ENCODE peak calls at places on chromosomes 4 and X, in four cellular contexts. V is NT2/D1, Q is GM12878, A is HEK293T. M is an unnamed sample.

GRCh38 chr4:26368685-26369084 is 47.9 kb downstream of the RBPJ start:
- DNase-seq in V (no peak), Q (no peak), A (no peak), M (no peak)

GRCh38 chr4:121256346-121256745 is 92.2 kb upstream of the TNIP3 start:
- DNase-seq in V (no peak), Q (peak; percentile 77), A (no peak), M (no peak)

GRCh38 chr4:110626532-110627153 is 3.8 kb upstream of the PITX2 start:
- DNase-seq in V (no peak), Q (no peak), A (no peak), M (no peak)

GRCh38 chr4:163697121-163697520 is 202.6 kb downstream of the TMA16 start:
- DNase-seq in V (no peak), Q (no peak), A (no peak), M (no peak)

GRCh38 chr4:152860057-152860456 is 76.1 kb upstream of the FHDC1 start:
- DNase-seq in V (no peak), Q (no peak), A (no peak), M (no peak)

GRCh38 chr4:140829825-140830224 is 73.6 kb upstream of the TBC1D9 start:
- DNase-seq in V (no peak), Q (peak; percentile 55), A (no peak), M (no peak)

GRCh38 chrX:68462653-68463052 is 29.4 kb upstream of the OPHN1 start:
- DNase-seq in V (peak; percentile 23), Q (no peak), A (no peak), M (no peak)

GRCh38 chr4:2469192-2469984 is 482 bp downstream of the RNF4 start:
- DNase-seq in V (no peak), Q (no peak), A (peak; percentile 60), M (no peak)

GRCh38 chr4:4667643-4668081 is 125.8 kb upstream of the STX18 start:
- DNase-seq in V (peak; percentile 48), Q (no peak), A (no peak), M (no peak)

GRCh38 chr4:139593091-139593564 is 37.1 kb upstream of the SETD7 start:
- DNase-seq in V (no peak), Q (no peak), A (peak; percentile 60), M (peak; percentile 45)

GRCh38 chr4:51930557-51930956 is 87.6 kb downstream of the DCUN1D4 start:
- DNase-seq in V (no peak), Q (no peak), A (no peak), M (no peak)

DNA sequence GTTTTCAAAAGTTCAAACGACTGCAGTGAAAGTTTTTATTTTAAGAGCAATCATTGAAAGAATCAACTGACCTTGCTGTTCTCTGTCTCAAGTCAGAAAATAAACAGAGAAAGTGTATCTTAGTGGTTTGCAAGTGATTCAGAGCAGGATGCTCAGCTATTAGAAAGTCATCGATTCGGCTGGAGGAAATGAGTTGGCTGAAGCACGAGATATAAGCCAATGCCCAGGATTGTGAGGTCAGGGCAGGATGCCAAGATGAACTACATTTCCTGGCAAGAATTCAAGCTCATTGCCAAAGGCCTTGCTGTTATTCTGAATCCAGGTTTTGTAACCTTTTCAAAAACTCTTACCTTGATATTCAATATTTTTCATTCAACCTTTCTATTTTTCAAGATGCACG is 541.4 kb upstream of the BOD1L1 start:
- DNase-seq in V (no peak), Q (peak; percentile 53), A (no peak), M (no peak)
- TF ChIP-seq SUZ12 in V (no peak), Q (no peak), A (no peak), M (no peak)

GRCh38 chr4:16837475-16837874 is 61.0 kb downstream of the LDB2 start:
- DNase-seq in V (no peak), Q (no peak), A (no peak), M (no peak)

GRCh38 chr4:16838226-16838875 is 60.1 kb downstream of the LDB2 start:
- DNase-seq in V (no peak), Q (no peak), A (no peak), M (no peak)

GRCh38 chr4:16835597-16836247 is 62.7 kb downstream of the LDB2 start:
- DNase-seq in V (no peak), Q (no peak), A (no peak), M (peak; percentile 90)

GRCh38 chr4:16833722-16834121 is 64.7 kb downstream of the LDB2 start:
- DNase-seq in V (no peak), Q (no peak), A (no peak), M (peak; percentile 15)

GRCh38 chr4:16836324-16836723 is 62.1 kb downstream of the LDB2 start:
- DNase-seq in V (no peak), Q (no peak), A (no peak), M (no peak)
- TF ChIP-seq SUZ12 in V (no peak), Q (no peak), A (no peak), M (no peak)

GRCh38 chr4:20395160-20395773 is 143.6 kb downstream of the SLIT2 start:
- DNase-seq in V (peak; percentile 56), Q (no peak), A (peak; percentile 41), M (peak; percentile 32)
- TF ChIP-seq SUZ12 in V (no peak), Q (no peak), A (no peak), M (no peak)

DNA sequence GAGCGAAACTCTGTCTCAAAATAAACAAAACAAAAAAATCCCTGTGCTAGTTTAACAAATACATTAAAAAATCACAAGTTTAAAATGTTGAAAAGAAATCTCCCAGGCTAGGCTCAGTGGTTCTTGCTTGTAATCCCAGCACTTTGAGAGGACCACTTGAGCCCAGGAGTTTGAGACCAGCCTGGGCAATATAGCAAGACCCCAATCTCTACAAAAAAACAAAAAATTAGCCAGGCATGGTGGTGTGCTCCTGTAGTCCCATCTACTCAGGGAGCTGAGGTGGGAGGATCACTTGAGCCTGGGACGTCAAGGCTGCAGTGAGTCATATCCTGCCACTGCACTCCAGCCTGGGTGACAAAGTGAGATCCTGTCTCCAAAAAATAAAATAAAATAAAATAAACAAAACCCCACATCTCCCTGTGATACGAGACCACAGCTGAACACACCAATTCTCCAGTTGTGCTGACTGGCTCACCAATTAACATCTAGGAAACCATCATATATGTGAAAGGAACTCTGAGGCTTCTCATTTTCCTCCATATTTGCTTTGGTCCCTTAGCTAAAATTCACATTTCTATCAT is 7.3 kb downstream of the RPS4X start:
- DNase-seq in V (no peak), Q (no peak), A (no peak), M (no peak)
- TF ChIP-seq SUZ12 in V (no peak), Q (no peak), A (no peak), M (no peak)